ENCODE peak calls at places on chromosome 9, in nine cellular contexts. P is neural progenitor cell, C is fibroblast of lung, I is IMR-90, D is GM23248, W is trophoblast cell, G is HCT116, M is MM.1S, E is neuronal stem cell. B is an unnamed sample.
A peak's percentile ranks its signal among the peaks of the same experiment; 100 is the strongest.

GRCh38 chr9:131478911-131479310 is 23.8 kb upstream of the POMT1 start:
- DNase-seq in P (no peak), M (no peak), D (no peak), W (no peak), E (no peak), I (no peak), G (no peak), C (no peak), B (no peak)

GRCh38 chr9:93184439-93185221 is 691 bp downstream of the WNK2 start:
- DNase-seq in E (peak; percentile 23), I (no peak), W (peak; percentile 86), G (no peak), D (peak; percentile 23), P (peak; percentile 65), M (no peak), C (no peak), B (no peak)

GRCh38 chr9:82302968-82303655 is 314.5 kb downstream of the SPATA31D1 start:
- DNase-seq in D (peak; percentile 19), W (no peak), G (no peak), P (no peak), E (no peak), M (no peak), C (no peak), I (no peak), B (no peak)

GRCh38 chr9:3828495-3828894 is 302.7 kb upstream of the RFX3 start:
- DNase-seq in P (no peak), C (no peak), M (no peak), I (peak; percentile 67), E (no peak), G (no peak), D (peak; percentile 77), W (peak; percentile 58), B (peak; percentile 50)

GRCh38 chr9:130942679-130943078 is 3.6 kb upstream of the FIBCD1 start:
- DNase-seq in E (no peak), M (no peak), D (no peak), P (no peak), G (no peak), I (no peak), C (no peak), W (no peak), B (no peak)

GRCh38 chr9:69276775-69277174 is 48.2 kb upstream of the ENTREP1 start:
- DNase-seq in I (no peak), C (no peak), P (no peak), W (no peak), M (no peak), G (no peak), E (no peak), D (no peak), B (peak; percentile 28)

GRCh38 chr9:89153618-89154017 is 25.0 kb downstream of the SHC3 start:
- DNase-seq in I (peak; percentile 94), G (peak; percentile 16), W (peak; percentile 30), P (no peak), C (peak; percentile 64), M (no peak), E (no peak), D (peak; percentile 95), B (peak; percentile 83)

GRCh38 chr9:70406446-70406862 is 8.0 kb downstream of the KLF9 start:
- DNase-seq in G (no peak), W (peak; percentile 26), P (peak; percentile 51), I (peak; percentile 62), C (peak; percentile 63), D (peak; percentile 45), M (no peak), E (no peak), B (peak; percentile 82)

GRCh38 chr9:78609471-78609870 is 312.5 kb downstream of the PSAT1 start:
- DNase-seq in M (no peak), E (no peak), D (no peak), I (no peak), G (no peak), W (no peak), P (no peak), C (no peak), B (no peak)
- H2AFZ ChIP-seq in M (no peak overlapping the region), E (peak overlapping the region; percentile 18), D (no peak overlapping the region), I (no peak overlapping the region), G (no peak overlapping the region), W (no peak overlapping the region), P (no peak overlapping the region), C (no peak overlapping the region), B (no peak overlapping the region)

DNA sequence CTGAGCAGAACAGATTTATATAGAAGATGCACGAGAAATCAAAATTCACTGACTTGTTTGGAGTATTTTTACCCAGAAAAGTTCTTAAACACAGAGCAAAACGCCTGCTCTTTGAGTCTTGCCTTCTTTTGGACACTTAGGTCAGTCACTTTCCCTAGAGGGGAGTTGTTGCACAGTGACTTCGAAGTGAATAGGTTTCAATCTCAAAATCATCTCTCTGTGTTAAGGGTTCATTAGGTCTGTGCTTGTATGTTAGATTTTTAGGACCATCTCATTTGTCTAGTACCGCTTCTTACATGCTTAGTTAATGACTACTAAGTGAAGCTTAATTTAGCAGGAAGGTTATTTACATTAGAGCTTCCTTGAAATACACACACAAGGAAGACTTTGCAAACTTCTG is 1.8 kb downstream of the ALDH1A1 start:
- DNase-seq in D (no peak), C (no peak), P (no peak), G (no peak), W (no peak), I (no peak), E (no peak), M (no peak), B (peak; percentile 18)
- H2AFZ ChIP-seq in D (no peak overlapping the region), C (peak overlapping the region; percentile 41), P (peak overlapping the region; percentile 27), G (no peak overlapping the region), W (no peak overlapping the region), I (no peak overlapping the region), E (no peak overlapping the region), M (no peak overlapping the region), B (no peak overlapping the region)

DNA sequence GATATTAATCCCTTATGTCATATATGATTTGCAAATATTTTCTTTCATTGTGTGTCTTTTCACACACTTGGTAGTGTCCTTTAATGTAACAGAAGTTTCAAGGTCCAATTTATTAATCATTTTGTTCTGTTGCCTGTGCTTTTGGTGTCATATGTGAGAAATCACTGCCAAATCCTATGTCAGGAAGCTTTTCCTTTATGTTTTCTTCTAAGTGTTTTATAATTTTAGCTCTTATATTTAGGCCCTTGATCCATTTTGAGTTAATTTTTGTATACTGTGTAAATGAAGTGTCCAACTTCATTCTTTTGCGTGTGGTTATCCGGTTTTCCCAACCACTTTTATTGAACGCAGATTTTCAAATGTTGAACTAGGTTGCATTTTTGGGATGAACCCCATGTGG is 6.1 kb upstream of the ZNF510 start:
- DNase-seq in I (no peak), G (no peak), C (no peak), P (no peak), E (no peak), W (no peak), D (no peak), M (no peak), B (no peak)
- H2AFZ ChIP-seq in I (no peak overlapping the region), G (no peak overlapping the region), C (no peak overlapping the region), P (no peak overlapping the region), E (no peak overlapping the region), W (no peak overlapping the region), D (no peak overlapping the region), M (no peak overlapping the region), B (no peak overlapping the region)

GRCh38 chr9:17081351-17081750 is 53.5 kb upstream of the CNTLN start:
- DNase-seq in D (no peak), I (no peak), C (no peak), G (no peak), E (no peak), M (no peak), P (no peak), W (no peak), B (no peak)
- H2AFZ ChIP-seq in D (no peak overlapping the region), I (no peak overlapping the region), C (no peak overlapping the region), G (no peak overlapping the region), E (no peak overlapping the region), M (no peak overlapping the region), P (peak overlapping the region; percentile 21), W (no peak overlapping the region), B (no peak overlapping the region)

GRCh38 chr9:71636143-71636839 is 132.0 kb downstream of the CEMIP2 start:
- DNase-seq in C (no peak), E (no peak), W (no peak), P (no peak), D (no peak), I (no peak), M (no peak), G (no peak), B (no peak)
- H2AFZ ChIP-seq in C (no peak overlapping the region), E (no peak overlapping the region), W (no peak overlapping the region), P (no peak overlapping the region), D (no peak overlapping the region), I (no peak overlapping the region), M (no peak overlapping the region), G (no peak overlapping the region), B (no peak overlapping the region)

DNA sequence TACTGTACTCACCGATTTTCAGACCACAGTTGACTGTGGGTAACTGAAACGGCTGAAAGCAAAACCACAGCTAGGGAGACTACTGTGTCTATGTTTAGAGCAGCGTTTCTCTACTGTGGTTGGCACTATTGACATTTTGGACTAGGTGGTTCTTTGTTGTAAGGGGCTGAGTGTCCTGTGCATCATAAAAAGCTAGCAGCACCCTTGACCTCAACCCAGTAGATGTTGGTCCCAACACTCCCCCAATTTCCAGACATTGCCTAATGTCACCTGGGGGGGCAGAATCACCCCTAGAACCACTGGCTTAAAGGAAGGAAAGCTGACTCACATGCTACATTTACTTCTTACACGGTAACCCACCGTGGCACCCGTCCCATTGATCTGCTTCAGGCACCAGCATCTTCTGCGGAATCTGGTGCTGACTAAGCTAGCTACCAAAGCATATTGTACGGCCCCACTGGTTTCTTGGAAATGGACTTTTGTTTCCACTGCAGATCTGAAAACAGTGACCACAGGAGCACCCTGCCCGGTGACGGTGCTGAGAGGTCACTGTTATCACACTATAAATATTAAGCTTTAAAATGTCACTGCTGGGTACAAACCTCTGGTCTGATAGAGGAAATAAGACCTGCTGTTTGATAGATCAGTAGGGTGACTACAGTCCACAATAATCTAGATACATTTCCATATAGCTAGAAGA is 151.5 kb downstream of the HSD17B3 start:
- DNase-seq in W (no peak), P (no peak), E (no peak), I (no peak), C (no peak), G (no peak), D (no peak), M (peak; percentile 93), B (no peak)
- H2AFZ ChIP-seq in W (no peak overlapping the region), P (no peak overlapping the region), E (no peak overlapping the region), I (no peak overlapping the region), C (no peak overlapping the region), G (no peak overlapping the region), D (no peak overlapping the region), M (peak overlapping the region; percentile 44), B (no peak overlapping the region)

GRCh38 chr9:109551651-109552050 is 53.5 kb upstream of the PTPN3 start:
- DNase-seq in P (no peak), W (peak; percentile 72), M (no peak), I (no peak), E (no peak), C (no peak), D (no peak), G (no peak), B (no peak)
- H2AFZ ChIP-seq in P (no peak overlapping the region), W (no peak overlapping the region), M (no peak overlapping the region), I (no peak overlapping the region), E (no peak overlapping the region), C (no peak overlapping the region), D (no peak overlapping the region), G (no peak overlapping the region), B (no peak overlapping the region)

DNA sequence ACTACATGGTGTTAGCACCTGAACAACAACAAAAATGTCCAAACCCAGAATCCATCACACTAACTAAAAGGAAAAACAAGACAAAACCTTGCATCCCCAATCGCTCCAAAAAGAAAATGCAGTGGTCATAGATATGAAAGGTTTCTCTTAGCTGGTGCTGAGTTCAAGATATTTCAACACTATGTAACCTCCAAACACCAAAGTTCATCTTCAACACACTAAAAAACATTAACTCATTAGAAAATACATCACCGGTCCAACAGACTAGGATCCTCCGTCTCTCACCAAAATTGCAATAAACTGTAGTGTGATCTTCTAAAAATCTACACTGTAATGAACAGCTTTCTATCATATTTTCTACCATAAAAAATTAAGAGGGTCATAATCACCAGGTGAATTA is 60.8 kb downstream of the ECPAS start:
- DNase-seq in P (no peak), M (no peak), E (no peak), C (no peak), I (no peak), G (no peak), W (no peak), D (no peak), B (no peak)
- H2AFZ ChIP-seq in P (no peak overlapping the region), M (no peak overlapping the region), E (no peak overlapping the region), C (no peak overlapping the region), I (no peak overlapping the region), G (no peak overlapping the region), W (no peak overlapping the region), D (no peak overlapping the region), B (no peak overlapping the region)

B was measured in mesenchymal stem cell.